ENCODE peak calls at places on chromosomes 6 and 20, in eight cellular contexts. E, X, H, J, C, G, U and V are unnamed samples.

GRCh38 chr6:39102024-39102820 is 12.8 kb downstream of the SAYSD1 start:
- DNase-seq in J (no peak), H (peak), E (no peak), X (no peak), U (peak), G (peak), C (no peak), V (peak)

GRCh38 chr6:156791261-156791850 is 14.2 kb downstream of the ARID1B start:
- DNase-seq in X (no peak), G (peak), U (peak), C (no peak), J (no peak), E (no peak), H (peak), V (peak)

GRCh38 chr6:20211037-20211940 is 980 bp downstream of the MBOAT1 start:
- DNase-seq in C (no peak), X (no peak), G (peak), U (peak), J (no peak), H (no peak), E (no peak), V (peak)

GRCh38 chr6:167235005-167235404 is 56.1 kb upstream of the UNC93A start:
- DNase-seq in U (no peak), X (no peak), J (no peak), E (no peak), H (no peak), C (no peak), G (no peak), V (no peak)

GRCh38 chr6:32969685-32970412 is 1.5 kb downstream of the BRD2 start:
- DNase-seq in C (peak), E (peak), G (peak), X (peak), U (peak), H (peak), J (peak), V (peak)

GRCh38 chr6:155417454-155417853 is 38.2 kb downstream of the NOX3 start:
- DNase-seq in U (no peak), H (no peak), G (no peak), C (no peak), X (no peak), E (no peak), J (no peak), V (peak)

GRCh38 chr6:134753001-134753400 is 196.9 kb downstream of the ALDH8A1 start:
- DNase-seq in E (no peak), H (no peak), J (no peak), C (no peak), X (no peak), G (no peak), U (no peak), V (no peak)

GRCh38 chr6:154402081-154402780 is 45.6 kb upstream of the IPCEF1 start:
- DNase-seq in U (no peak), H (no peak), G (no peak), J (no peak), X (no peak), E (no peak), C (no peak), V (no peak)

GRCh38 chr20:49690899-49691620 is 22.6 kb downstream of the B4GALT5 start:
- DNase-seq in H (peak), E (no peak), X (no peak), G (peak), U (no peak), C (no peak), J (no peak), V (no peak)

GRCh38 chr6:16405349-16405865 is 167.0 kb downstream of the GMPR start:
- DNase-seq in U (no peak), G (no peak), E (no peak), X (no peak), C (no peak), H (no peak), J (no peak), V (no peak)

GRCh38 chr20:43799150-43799711 is 72.4 kb upstream of the GTSF1L start:
- DNase-seq in H (no peak), G (peak), X (no peak), C (no peak), U (no peak), E (no peak), J (no peak), V (peak)

GRCh38 chr6:161037873-161038228 is 46.3 kb downstream of the MAP3K4 start:
- DNase-seq in C (no peak), G (no peak), J (no peak), U (no peak), X (no peak), H (no peak), E (no peak), V (no peak)

GRCh38 chr20:62845818-62846527 is 15.6 kb downstream of the TCFL5 start:
- DNase-seq in E (no peak), C (no peak), H (no peak), U (no peak), J (no peak), G (no peak), X (no peak), V (no peak)

GRCh38 chr6:130932438-130932837 is 105.2 kb downstream of the SMLR1 start:
- DNase-seq in G (no peak), H (no peak), C (no peak), E (no peak), J (no peak), X (no peak), U (no peak), V (no peak)

GRCh38 chr20:31678389-31679356 is 41.0 kb downstream of the COX4I2 start:
- DNase-seq in C (no peak), G (peak), U (peak), J (no peak), E (no peak), H (peak), X (no peak), V (no peak)

GRCh38 chr20:13839421-13840092 is 54.7 kb downstream of the NDUFAF5 start:
- DNase-seq in U (peak), X (no peak), J (peak), G (no peak), H (peak), E (no peak), C (no peak), V (no peak)

GRCh38 chr20:24957326-24957996 is 8.4 kb downstream of the CST7 start:
- DNase-seq in G (no peak), J (no peak), H (no peak), U (no peak), C (peak), X (no peak), E (no peak), V (no peak)

GRCh38 chr6:106527979-106528378 is 101.3 kb downstream of the RTN4IP1 start:
- DNase-seq in C (no peak), X (no peak), J (no peak), G (no peak), H (peak), U (no peak), E (no peak), V (no peak)

GRCh38 chr6:129282053-129282452 is 399.1 kb downstream of the LAMA2 start:
- DNase-seq in C (no peak), H (no peak), J (no peak), X (no peak), G (no peak), U (no peak), E (no peak), V (no peak)
- H3K4me3 ChIP-seq in C (no peak), H (no peak), J (no peak), X (no peak), G (no peak), U (no peak), E (no peak), V (no peak)

GRCh38 chr6:3794092-3794491 is 42.6 kb upstream of the PXDC1 start:
- DNase-seq in H (no peak), G (no peak), C (no peak), E (no peak), J (no peak), X (no peak), U (no peak), V (peak)

GRCh38 chr6:3795836-3796395 is 44.4 kb upstream of the PXDC1 start:
- DNase-seq in U (no peak), E (no peak), X (no peak), C (no peak), G (no peak), H (no peak), J (no peak), V (no peak)

GRCh38 chr6:3796396-3796795 is 44.9 kb upstream of the PXDC1 start:
- DNase-seq in G (no peak), J (no peak), C (no peak), X (no peak), E (peak), U (no peak), H (no peak), V (no peak)

GRCh38 chr6:3791526-3792212 is 40.2 kb upstream of the PXDC1 start:
- DNase-seq in G (no peak), X (no peak), J (no peak), C (no peak), E (no peak), H (no peak), U (no peak), V (peak)

DNA sequence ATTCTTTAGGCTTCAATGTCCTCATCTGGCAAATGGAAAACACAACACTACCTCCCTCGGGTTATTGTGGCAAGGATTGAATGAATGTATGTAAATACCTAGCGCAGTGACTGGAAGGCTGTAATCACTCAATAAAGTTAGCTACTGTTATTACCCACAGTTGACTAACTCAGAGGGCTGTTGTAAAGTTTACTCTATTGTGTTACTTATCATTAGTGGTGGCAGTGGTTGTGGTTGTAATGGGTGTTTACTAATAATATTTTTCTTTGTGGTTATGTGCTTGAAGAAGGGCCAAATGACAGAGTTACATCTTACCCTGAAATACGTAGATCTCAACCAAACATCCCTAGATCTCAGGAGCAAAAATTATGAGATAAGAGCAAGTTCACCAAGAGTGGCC is 42.0 kb upstream of the PXDC1 start:
- DNase-seq in E (no peak), U (no peak), C (no peak), X (no peak), G (no peak), H (no peak), J (no peak), V (peak)
- TF ChIP-seq CTCF in E (no peak), U (no peak), C (no peak), X (no peak), G (no peak), H (no peak), J (no peak), V (no peak)

GRCh38 chr6:108169801-108170606 is 4.2 kb downstream of the NR2E1 start:
- DNase-seq in X (no peak), E (no peak), U (peak), G (no peak), J (no peak), C (no peak), H (no peak), V (no peak)

GRCh38 chr6:108168501-108168979 is 2.7 kb downstream of the NR2E1 start:
- DNase-seq in E (peak), U (peak), C (peak), H (no peak), G (peak), J (no peak), X (no peak), V (peak)

GRCh38 chr6:108168026-108168463 is 2.2 kb downstream of the NR2E1 start:
- DNase-seq in C (no peak), U (peak), J (no peak), X (no peak), H (no peak), E (no peak), G (no peak), V (no peak)

GRCh38 chr6:108170607-108171290 is 4.9 kb downstream of the NR2E1 start:
- DNase-seq in G (no peak), C (no peak), E (no peak), J (no peak), U (peak), H (no peak), X (no peak), V (no peak)

DNA sequence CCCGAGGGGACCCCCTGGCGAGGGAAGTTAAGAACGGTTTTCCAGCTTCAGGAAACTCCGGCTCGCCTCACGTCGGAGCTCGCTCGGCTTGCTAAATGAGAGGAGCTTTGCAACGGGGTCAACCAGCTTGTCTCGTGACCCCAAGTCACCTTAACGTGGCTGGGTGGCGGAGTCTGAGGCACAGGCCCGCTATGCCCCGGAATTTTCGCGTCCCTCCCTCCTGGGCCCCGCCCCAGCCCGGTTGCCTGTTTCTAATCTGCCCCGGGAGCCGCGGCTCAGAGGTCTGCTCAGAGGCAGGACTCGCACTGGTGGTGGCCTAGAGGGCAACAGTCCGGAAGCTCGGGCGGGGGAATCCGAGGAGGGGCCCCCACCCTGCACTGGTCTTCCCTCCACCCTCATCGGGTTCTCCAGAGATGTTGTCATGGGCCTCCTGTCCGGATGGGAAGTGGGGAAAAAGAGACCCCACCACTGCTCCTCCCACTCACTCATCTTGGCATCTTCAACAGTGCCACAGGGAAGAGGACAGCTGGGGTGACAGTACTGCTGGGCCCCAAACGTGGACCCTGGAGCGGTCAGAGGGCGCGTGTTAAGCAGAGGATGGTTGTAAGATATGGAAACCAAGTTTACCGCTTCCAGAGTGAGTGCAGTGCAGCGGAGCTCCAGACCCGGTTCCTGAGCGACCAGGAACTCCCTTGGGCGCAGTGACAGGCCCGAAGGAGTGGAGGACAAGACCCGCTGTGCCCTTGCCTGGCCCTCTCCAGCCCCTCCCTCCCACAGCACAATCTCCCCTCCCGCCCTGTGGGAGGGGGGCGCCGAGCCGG is 3.4 kb downstream of the NR2E1 start:
- DNase-seq in G (no peak), J (no peak), H (no peak), C (no peak), X (no peak), U (peak), E (no peak), V (no peak)
- H3K4me3 ChIP-seq in G (no peak), J (no peak), H (no peak), C (peak), X (no peak), U (peak), E (peak), V (no peak)

DNA sequence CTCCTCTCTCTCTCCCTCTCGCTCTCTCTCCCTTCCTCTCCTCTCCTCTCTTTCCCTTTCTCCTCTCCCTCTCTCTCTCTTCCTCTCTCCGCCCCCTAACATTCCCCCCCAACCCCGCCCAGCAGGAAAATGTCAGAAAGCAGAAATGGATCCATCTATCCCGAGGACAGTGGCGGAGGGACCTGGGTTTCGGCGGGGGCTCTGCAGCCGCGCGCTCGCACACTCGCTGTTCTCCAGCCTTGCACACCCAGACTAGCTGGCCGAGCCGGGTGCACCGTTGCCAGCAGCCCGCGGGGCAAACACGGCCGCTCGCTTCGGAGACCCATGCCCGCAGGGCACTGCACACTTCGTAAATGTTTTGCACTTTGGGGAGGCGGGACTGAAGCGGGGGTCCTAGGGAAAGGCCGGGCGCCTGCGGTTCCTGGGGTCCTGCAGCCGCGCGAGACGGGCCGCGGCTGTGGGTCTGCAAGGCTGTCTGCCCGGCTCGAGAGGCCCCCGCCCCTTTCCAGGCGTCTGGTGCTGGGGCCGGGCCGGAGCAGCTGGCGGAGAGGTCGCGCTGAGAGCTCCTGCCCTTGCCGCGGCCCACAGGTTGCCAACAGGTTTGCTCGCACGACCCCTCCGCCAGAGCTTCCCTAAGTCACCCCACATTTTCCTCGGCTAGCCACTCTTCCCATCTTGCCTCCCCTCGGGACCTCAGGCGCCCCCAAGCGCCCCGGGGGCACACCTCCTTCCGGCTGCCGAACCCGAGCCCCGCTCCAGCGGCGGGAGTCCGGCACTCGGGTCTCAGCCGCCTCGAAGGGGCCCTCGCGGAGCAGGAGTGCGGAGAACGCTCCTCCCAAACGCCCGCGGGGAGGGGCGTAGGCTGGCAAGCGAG is 818 bp upstream of the MDGA1 start:
- DNase-seq in E (peak), C (peak), J (peak), U (peak), X (peak), H (no peak), G (peak), V (peak)
- TF ChIP-seq CTCF in E (no peak), C (no peak), J (peak), U (no peak), X (peak), H (no peak), G (peak), V (no peak)

GRCh38 chr6:137870286-137870685 is 3.2 kb downstream of the TNFAIP3 start:
- DNase-seq in U (no peak), J (no peak), X (no peak), C (no peak), E (no peak), G (no peak), H (no peak), V (no peak)

GRCh38 chr6:137871299-137871698 is 4.2 kb downstream of the TNFAIP3 start:
- DNase-seq in G (no peak), X (no peak), J (no peak), E (no peak), C (no peak), H (no peak), U (no peak), V (peak)

GRCh38 chr6:137870744-137871247 is 3.7 kb downstream of the TNFAIP3 start:
- DNase-seq in X (no peak), G (no peak), J (no peak), U (peak), C (no peak), E (no peak), H (no peak), V (peak)

GRCh38 chr6:137873273-137873762 is 6.3 kb downstream of the TNFAIP3 start:
- DNase-seq in G (peak), E (peak), U (no peak), J (peak), H (peak), C (peak), X (peak), V (peak)

GRCh38 chr6:137872071-137872470 is 5.0 kb downstream of the TNFAIP3 start:
- DNase-seq in C (no peak), X (no peak), G (no peak), J (no peak), E (no peak), H (no peak), U (no peak), V (no peak)
- H3K4me3 ChIP-seq in C (peak), X (peak), G (no peak), J (no peak), E (peak), H (no peak), U (no peak), V (peak)

DNA sequence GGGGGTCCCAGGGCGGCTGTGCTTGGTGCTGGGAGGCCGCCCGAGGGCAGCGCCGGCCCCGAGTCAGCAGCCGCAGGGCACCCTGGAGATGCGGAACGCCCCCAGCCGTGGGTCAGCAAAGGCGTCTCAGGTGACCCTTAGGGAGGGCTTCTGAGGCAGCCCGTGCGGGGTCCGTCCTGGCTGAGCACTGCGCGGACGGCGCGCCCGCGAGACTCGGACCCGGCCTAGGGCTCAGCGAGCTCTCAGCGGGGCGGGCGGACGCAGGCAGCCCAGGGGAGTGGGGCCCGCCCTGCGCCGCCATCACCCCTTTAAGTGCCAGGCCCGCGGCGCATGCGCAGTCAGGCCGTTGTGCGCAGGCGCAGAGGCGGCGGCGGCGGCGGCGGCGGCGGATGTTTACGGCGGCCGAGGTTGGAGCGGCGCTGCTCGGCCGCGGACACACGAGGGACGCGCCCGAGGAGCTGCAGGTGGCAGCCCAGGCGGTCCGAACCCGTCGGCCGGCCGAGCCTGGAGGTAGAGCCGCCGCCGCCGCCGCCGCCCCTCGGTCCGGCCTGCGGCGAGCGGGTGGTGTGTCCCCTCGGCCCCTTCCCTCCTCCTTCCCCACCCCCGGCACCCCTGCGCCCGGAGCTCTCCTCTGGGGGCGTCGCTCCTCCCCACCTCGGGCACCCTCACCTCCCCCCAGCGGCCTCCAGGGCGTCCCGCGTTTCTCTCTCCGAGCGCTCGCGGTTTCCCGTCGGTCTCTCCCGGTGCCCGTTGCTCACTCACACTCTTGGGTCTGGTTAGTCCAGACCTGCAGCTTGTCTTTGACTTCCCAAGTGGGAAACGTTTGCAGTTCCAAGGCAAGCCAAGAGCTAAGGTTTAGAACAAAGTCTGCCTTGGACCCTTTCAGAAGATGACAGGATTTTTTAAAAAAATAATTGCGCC is at the start of gene PCMTD2:
- DNase-seq in J (peak), E (peak), G (peak), C (peak), X (peak), H (peak), U (peak), V (peak)
- TF ChIP-seq CTCF in J (no peak), E (no peak), G (peak), C (no peak), X (peak), H (no peak), U (peak), V (no peak)

GRCh38 chr20:19807901-19808300 is 49.8 kb downstream of the RIN2 start:
- DNase-seq in G (no peak), X (no peak), H (no peak), C (no peak), J (no peak), U (no peak), E (no peak), V (no peak)

GRCh38 chr20:19799325-19799724 is 41.3 kb downstream of the RIN2 start:
- DNase-seq in J (no peak), U (no peak), X (no peak), H (no peak), C (no peak), E (no peak), G (no peak), V (no peak)

GRCh38 chr20:19802492-19803158 is 44.6 kb downstream of the RIN2 start:
- DNase-seq in J (no peak), E (no peak), U (peak), X (no peak), C (no peak), G (peak), H (no peak), V (no peak)

GRCh38 chr20:19806806-19807691 is 49.0 kb downstream of the RIN2 start:
- DNase-seq in G (no peak), H (no peak), J (no peak), X (no peak), U (no peak), E (no peak), C (no peak), V (no peak)

GRCh38 chr20:19802099-19802491 is 44.0 kb downstream of the RIN2 start:
- DNase-seq in C (no peak), G (no peak), U (no peak), E (no peak), H (no peak), X (no peak), J (no peak), V (no peak)
- H3K4me3 ChIP-seq in C (no peak), G (no peak), U (no peak), E (no peak), H (no peak), X (no peak), J (no peak), V (no peak)